ENCODE peak calls at places on chromosomes 12 and 14, in seven cellular contexts. Z is left ventricle myocardium inferior; D is IMR-90; K is effector memory CD4-positive, alpha-beta T cell; W is AG04449; Y is prostate gland; M is foreskin fibroblast. C is an unnamed sample.

GRCh38 chr12:130456375-130457199 is 118.9 kb downstream of the PIWIL1 start:
- DNase-seq in Z (peak), D (no peak), K (no peak), W (no peak), Y (peak), M (no peak), C (no peak)

GRCh38 chr12:59283012-59283411 is 312.8 kb upstream of the SLC16A7 start:
- DNase-seq in Z (no peak), D (no peak), K (no peak), W (no peak), Y (no peak), M (no peak), C (no peak)

GRCh38 chr12:40469736-40470135 is 222.5 kb upstream of the CNTN1 start:
- DNase-seq in Z (no peak), D (no peak), K (no peak), W (no peak), Y (no peak), M (no peak), C (no peak)

GRCh38 chr14:89245802-89246201 is 171.2 kb downstream of the FOXN3 start:
- DNase-seq in Z (no peak), D (no peak), K (no peak), W (no peak), Y (no peak), M (no peak), C (no peak)

GRCh38 chr14:75249251-75249957 is 29.2 kb upstream of the FOS start:
- DNase-seq in Z (no peak), D (no peak), K (peak), W (no peak), Y (peak), M (no peak), C (peak)

GRCh38 chr12:20097561-20097960 is 270.8 kb upstream of the PDE3A start:
- DNase-seq in Z (no peak), D (peak), K (no peak), W (peak), Y (no peak), M (peak), C (no peak)

GRCh38 chr12:29610473-29611174 is 113.1 kb upstream of the OVCH1 start:
- DNase-seq in Z (no peak), D (no peak), K (no peak), W (no peak), Y (peak), M (no peak), C (no peak)

GRCh38 chr12:108282676-108283075 is 56.4 kb downstream of the CMKLR1 start:
- DNase-seq in Z (no peak), D (no peak), K (no peak), W (no peak), Y (no peak), M (no peak), C (no peak)

GRCh38 chr14:55254581-55254980 is 16.6 kb upstream of the FBXO34 start:
- DNase-seq in Z (no peak), D (no peak), K (no peak), W (no peak), Y (no peak), M (no peak), C (no peak)

GRCh38 chr14:97219356-97220017 is 422.3 kb downstream of the VRK1 start:
- DNase-seq in Z (no peak), D (no peak), K (no peak), W (no peak), Y (no peak), M (no peak), C (peak)

GRCh38 chr12:83664650-83665049 is 977.9 kb downstream of the TMTC2 start:
- DNase-seq in Z (no peak), D (no peak), K (no peak), W (no peak), Y (no peak), M (no peak), C (no peak)

GRCh38 chr12:109994262-109995175 is 1.6 kb downstream of the GIT2 start:
- DNase-seq in Z (no peak), D (no peak), K (no peak), W (no peak), Y (no peak), M (no peak), C (peak)

GRCh38 chr12:5808956-5809355 is 136.1 kb downstream of the ANO2 start:
- DNase-seq in Z (no peak), D (peak), K (no peak), W (peak), Y (no peak), M (peak), C (no peak)

GRCh38 chr12:49557917-49558215 is 10.1 kb downstream of the MCRS1 start:
- DNase-seq in Z (no peak), D (no peak), K (no peak), W (no peak), Y (no peak), M (no peak), C (no peak)

GRCh38 chr14:52413729-52414453 is 99.8 kb downstream of the PTGER2 start:
- DNase-seq in Z (no peak), D (peak), K (no peak), W (no peak), Y (no peak), M (peak), C (no peak)

GRCh38 chr14:67187826-67188225 is 1.4 kb upstream of the GARIN2 start:
- DNase-seq in Z (no peak), D (peak), K (no peak), W (peak), Y (no peak), M (peak), C (no peak)

GRCh38 chr12:46944104-46944503 is 118.3 kb upstream of the SLC38A4 start:
- DNase-seq in Z (no peak), D (peak), K (no peak), W (no peak), Y (no peak), M (peak), C (no peak)

GRCh38 chr14:56367416-56367815 is 212.2 kb upstream of the TMEM260 start:
- DNase-seq in Z (no peak), D (no peak), K (no peak), W (no peak), Y (no peak), M (no peak), C (no peak)

GRCh38 chr14:37198273-37198598 is 499 bp downstream of the MIPOL1 start:
- DNase-seq in Z (no peak), D (no peak), K (no peak), W (no peak), Y (no peak), M (no peak), C (no peak)
- H3K4me3 ChIP-seq in Z (peak), D (peak), K (no peak), W (peak), Y (peak), M (peak), C (no peak)

GRCh38 chr14:59302313-59302712 is 113.8 kb downstream of the DAAM1 start:
- DNase-seq in Z (no peak), D (no peak), K (no peak), W (no peak), Y (no peak), M (no peak), C (no peak)

GRCh38 chr14:59299731-59300130 is 111.3 kb downstream of the DAAM1 start:
- DNase-seq in Z (no peak), D (no peak), K (no peak), W (no peak), Y (no peak), M (no peak), C (no peak)

GRCh38 chr14:59305231-59305630 is 116.8 kb downstream of the DAAM1 start:
- DNase-seq in Z (no peak), D (peak), K (no peak), W (no peak), Y (no peak), M (peak), C (no peak)

GRCh38 chr14:59303216-59303615 is 114.7 kb downstream of the DAAM1 start:
- DNase-seq in Z (no peak), D (no peak), K (no peak), W (no peak), Y (no peak), M (no peak), C (no peak)

GRCh38 chr14:59301354-59301753 is 112.9 kb downstream of the DAAM1 start:
- DNase-seq in Z (no peak), D (no peak), K (no peak), W (no peak), Y (no peak), M (no peak), C (no peak)
- H3K4me3 ChIP-seq in Z (no peak), D (no peak), K (no peak), W (no peak), Y (no peak), M (no peak), C (peak)

GRCh38 chr12:122661938-122662337 is 41.2 kb downstream of the HCAR2 start:
- DNase-seq in Z (no peak), D (no peak), K (no peak), W (no peak), Y (no peak), M (no peak), C (no peak)

GRCh38 chr12:122659579-122659978 is 43.6 kb downstream of the HCAR2 start:
- DNase-seq in Z (peak), D (no peak), K (no peak), W (no peak), Y (peak), M (no peak), C (no peak)

GRCh38 chr12:122665349-122665748 is 37.8 kb downstream of the HCAR2 start:
- DNase-seq in Z (no peak), D (no peak), K (no peak), W (no peak), Y (no peak), M (no peak), C (no peak)

GRCh38 chr12:122665759-122666158 is 37.4 kb downstream of the HCAR2 start:
- DNase-seq in Z (no peak), D (no peak), K (no peak), W (no peak), Y (no peak), M (no peak), C (no peak)

DNA sequence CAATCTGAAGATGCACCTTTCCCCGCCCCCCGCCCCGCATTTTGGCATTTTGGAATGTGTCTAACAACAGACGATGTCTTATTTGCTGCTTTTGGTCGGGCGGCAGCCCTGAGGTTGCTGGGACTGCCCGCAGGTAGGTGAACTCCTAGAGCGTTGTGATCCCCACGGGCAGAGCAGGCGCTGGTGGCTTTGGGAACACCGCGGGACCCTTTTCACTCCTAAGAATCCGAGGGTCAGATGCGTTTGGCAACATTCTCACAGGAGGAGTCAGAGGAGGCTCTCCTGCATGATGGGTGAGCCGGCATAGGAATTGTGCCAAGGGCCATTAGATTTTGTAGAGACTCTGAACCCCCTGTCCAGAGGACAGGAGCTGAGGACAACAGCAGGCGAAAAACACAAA is 41.9 kb downstream of the HCAR2 start:
- DNase-seq in Z (no peak), D (no peak), K (no peak), W (no peak), Y (no peak), M (no peak), C (no peak)
- H3K4me3 ChIP-seq in Z (no peak), D (no peak), K (no peak), W (no peak), Y (no peak), M (no peak), C (no peak)

GRCh38 chr14:47676301-47676617 is 854 bp upstream of the MDGA2 start:
- DNase-seq in Z (no peak), D (no peak), K (no peak), W (no peak), Y (no peak), M (no peak), C (no peak)
- H3K4me3 ChIP-seq in Z (peak), D (no peak), K (no peak), W (no peak), Y (no peak), M (no peak), C (no peak)

GRCh38 chr12:123971449-123971769 is 1.2 kb downstream of the CCDC92 start:
- DNase-seq in Z (no peak), D (no peak), K (no peak), W (no peak), Y (no peak), M (no peak), C (no peak)
- H3K4me3 ChIP-seq in Z (peak), D (peak), K (peak), W (peak), Y (peak), M (peak), C (peak)

GRCh38 chr12:53289891-53290290 is 5.5 kb upstream of the PFDN5 start:
- DNase-seq in Z (no peak), D (peak), K (no peak), W (no peak), Y (no peak), M (peak), C (no peak)

GRCh38 chr12:53286448-53286847 is 8.9 kb upstream of the PFDN5 start:
- DNase-seq in Z (no peak), D (no peak), K (no peak), W (no peak), Y (peak), M (no peak), C (no peak)

GRCh38 chr12:53288322-53288721 is 7.0 kb upstream of the PFDN5 start:
- DNase-seq in Z (no peak), D (no peak), K (no peak), W (no peak), Y (peak), M (no peak), C (no peak)

GRCh38 chr12:53290661-53291060 is 4.7 kb upstream of the PFDN5 start:
- DNase-seq in Z (no peak), D (peak), K (no peak), W (no peak), Y (no peak), M (no peak), C (no peak)

DNA sequence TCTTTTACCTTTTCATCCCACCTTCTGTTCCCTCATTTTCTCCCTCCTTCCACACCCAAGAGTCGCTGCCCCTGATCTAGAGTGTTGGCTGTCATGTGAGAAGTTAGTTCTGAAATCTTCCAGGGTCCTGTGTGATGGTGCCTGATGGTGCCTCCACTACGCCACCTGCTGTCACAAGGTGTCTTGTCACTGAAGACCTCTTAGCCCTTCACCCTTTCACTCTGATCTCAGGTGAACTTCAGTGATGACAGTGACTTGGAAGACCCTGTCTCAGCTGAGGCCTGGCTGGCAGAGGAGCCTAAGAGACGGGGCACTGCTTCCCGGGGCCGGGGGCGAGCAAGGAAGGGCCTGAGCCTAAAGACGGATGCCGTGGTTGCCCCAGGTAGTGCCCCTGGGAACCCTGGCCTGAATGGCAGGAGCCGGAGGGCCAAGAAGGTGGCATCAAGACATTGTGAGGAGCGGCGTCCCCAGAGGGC is 7.6 kb upstream of the PFDN5 start:
- DNase-seq in Z (peak), D (peak), K (peak), W (no peak), Y (peak), M (no peak), C (peak)
- H3K4me3 ChIP-seq in Z (no peak), D (no peak), K (no peak), W (no peak), Y (no peak), M (no peak), C (no peak)

C was measured in CD4-positive, CD25-positive, alpha-beta regulatory T cell.